ENCODE peak calls at places on chromosomes 13 and 19, in eight cellular contexts. One of them, this sample, is unnamed.

GRCh38 chr19:48992571-48993174 is 436 bp downstream of the GYS1 start:
- DNase-seq in CD4-positive, alpha-beta memory T cell: no peak
- DNase-seq in effector CD4-positive, alpha-beta T cell: peak
- DNase-seq in CD4-positive, alpha-beta T cell: no peak
- DNase-seq in stimulated activated CD4-positive, alpha-beta T cell treated with anti-CD3 and anti-CD28 coated beads, Interleukin-2, amount 100 ng/mL, for 24 hours: peak
- DNase-seq in T-helper 2 cell treated with Interferon-gamma antibody and Interleukin-4, amounts not matched to agents 5 μg/mL and 100 μg/mL, for 36 hours: no peak
- DNase-seq in activated CD4-positive, alpha-beta T cell treated with anti-CD3 and anti-CD28 coated beads, Interleukin-2, amount 10 ng/mL, durations not matched to agents 24 days and 14 days: no peak
- DNase-seq in glutamatergic neuron: no peak
- DNase-seq in this sample: no peak

GRCh38 chr13:110685305-110685704 is 20.6 kb downstream of the CARS2 start:
- DNase-seq in CD4-positive, alpha-beta memory T cell: no peak
- DNase-seq in effector CD4-positive, alpha-beta T cell: no peak
- DNase-seq in CD4-positive, alpha-beta T cell: no peak
- DNase-seq in stimulated activated CD4-positive, alpha-beta T cell treated with anti-CD3 and anti-CD28 coated beads, Interleukin-2, amount 100 ng/mL, for 24 hours: no peak
- DNase-seq in T-helper 2 cell treated with Interferon-gamma antibody and Interleukin-4, amounts not matched to agents 5 μg/mL and 100 μg/mL, for 36 hours: no peak
- DNase-seq in activated CD4-positive, alpha-beta T cell treated with anti-CD3 and anti-CD28 coated beads, Interleukin-2, amount 10 ng/mL, durations not matched to agents 24 days and 14 days: no peak
- DNase-seq in glutamatergic neuron: no peak
- DNase-seq in this sample: no peak

GRCh38 chr19:35291259-35291658 is 702 bp upstream of the MAG start:
- DNase-seq in CD4-positive, alpha-beta memory T cell: no peak
- DNase-seq in effector CD4-positive, alpha-beta T cell: no peak
- DNase-seq in CD4-positive, alpha-beta T cell: no peak
- DNase-seq in stimulated activated CD4-positive, alpha-beta T cell treated with anti-CD3 and anti-CD28 coated beads, Interleukin-2, amount 100 ng/mL, for 24 hours: no peak
- DNase-seq in T-helper 2 cell treated with Interferon-gamma antibody and Interleukin-4, amounts not matched to agents 5 μg/mL and 100 μg/mL, for 36 hours: no peak
- DNase-seq in activated CD4-positive, alpha-beta T cell treated with anti-CD3 and anti-CD28 coated beads, Interleukin-2, amount 10 ng/mL, durations not matched to agents 24 days and 14 days: no peak
- DNase-seq in glutamatergic neuron: no peak
- DNase-seq in this sample: no peak

GRCh38 chr19:19997656-19998268 is 41.5 kb downstream of the ZNF682 start:
- DNase-seq in CD4-positive, alpha-beta memory T cell: peak
- DNase-seq in effector CD4-positive, alpha-beta T cell: peak
- DNase-seq in CD4-positive, alpha-beta T cell: peak
- DNase-seq in stimulated activated CD4-positive, alpha-beta T cell treated with anti-CD3 and anti-CD28 coated beads, Interleukin-2, amount 100 ng/mL, for 24 hours: peak
- DNase-seq in T-helper 2 cell treated with Interferon-gamma antibody and Interleukin-4, amounts not matched to agents 5 μg/mL and 100 μg/mL, for 36 hours: no peak
- DNase-seq in activated CD4-positive, alpha-beta T cell treated with anti-CD3 and anti-CD28 coated beads, Interleukin-2, amount 10 ng/mL, durations not matched to agents 24 days and 14 days: peak
- DNase-seq in glutamatergic neuron: peak
- DNase-seq in this sample: peak

GRCh38 chr19:3494051-3494450 is 6.4 kb downstream of the DOHH start:
- DNase-seq in CD4-positive, alpha-beta memory T cell: no peak
- DNase-seq in effector CD4-positive, alpha-beta T cell: no peak
- DNase-seq in CD4-positive, alpha-beta T cell: no peak
- DNase-seq in stimulated activated CD4-positive, alpha-beta T cell treated with anti-CD3 and anti-CD28 coated beads, Interleukin-2, amount 100 ng/mL, for 24 hours: peak
- DNase-seq in T-helper 2 cell treated with Interferon-gamma antibody and Interleukin-4, amounts not matched to agents 5 μg/mL and 100 μg/mL, for 36 hours: peak
- DNase-seq in activated CD4-positive, alpha-beta T cell treated with anti-CD3 and anti-CD28 coated beads, Interleukin-2, amount 10 ng/mL, durations not matched to agents 24 days and 14 days: peak
- DNase-seq in glutamatergic neuron: peak
- DNase-seq in this sample: no peak

GRCh38 chr13:49110122-49110831 is 109.9 kb upstream of the MLNR start:
- DNase-seq in CD4-positive, alpha-beta memory T cell: peak
- DNase-seq in effector CD4-positive, alpha-beta T cell: peak
- DNase-seq in CD4-positive, alpha-beta T cell: peak
- DNase-seq in stimulated activated CD4-positive, alpha-beta T cell treated with anti-CD3 and anti-CD28 coated beads, Interleukin-2, amount 100 ng/mL, for 24 hours: peak
- DNase-seq in T-helper 2 cell treated with Interferon-gamma antibody and Interleukin-4, amounts not matched to agents 5 μg/mL and 100 μg/mL, for 36 hours: peak
- DNase-seq in activated CD4-positive, alpha-beta T cell treated with anti-CD3 and anti-CD28 coated beads, Interleukin-2, amount 10 ng/mL, durations not matched to agents 24 days and 14 days: peak
- DNase-seq in glutamatergic neuron: peak
- DNase-seq in this sample: peak

GRCh38 chr19:13723206-13723605 is 41.1 kb upstream of the MRI1 start:
- DNase-seq in CD4-positive, alpha-beta memory T cell: no peak
- DNase-seq in effector CD4-positive, alpha-beta T cell: no peak
- DNase-seq in CD4-positive, alpha-beta T cell: no peak
- DNase-seq in stimulated activated CD4-positive, alpha-beta T cell treated with anti-CD3 and anti-CD28 coated beads, Interleukin-2, amount 100 ng/mL, for 24 hours: no peak
- DNase-seq in T-helper 2 cell treated with Interferon-gamma antibody and Interleukin-4, amounts not matched to agents 5 μg/mL and 100 μg/mL, for 36 hours: no peak
- DNase-seq in activated CD4-positive, alpha-beta T cell treated with anti-CD3 and anti-CD28 coated beads, Interleukin-2, amount 10 ng/mL, durations not matched to agents 24 days and 14 days: no peak
- DNase-seq in glutamatergic neuron: no peak
- DNase-seq in this sample: no peak

GRCh38 chr13:94713556-94714182 is 1.3 kb upstream of the SOX21 start:
- DNase-seq in CD4-positive, alpha-beta memory T cell: no peak
- DNase-seq in effector CD4-positive, alpha-beta T cell: no peak
- DNase-seq in CD4-positive, alpha-beta T cell: no peak
- DNase-seq in stimulated activated CD4-positive, alpha-beta T cell treated with anti-CD3 and anti-CD28 coated beads, Interleukin-2, amount 100 ng/mL, for 24 hours: peak
- DNase-seq in T-helper 2 cell treated with Interferon-gamma antibody and Interleukin-4, amounts not matched to agents 5 μg/mL and 100 μg/mL, for 36 hours: no peak
- DNase-seq in activated CD4-positive, alpha-beta T cell treated with anti-CD3 and anti-CD28 coated beads, Interleukin-2, amount 10 ng/mL, durations not matched to agents 24 days and 14 days: no peak
- DNase-seq in glutamatergic neuron: peak
- DNase-seq in this sample: no peak

GRCh38 chr19:48940902-48941301 is 7.4 kb downstream of the DHDH start:
- DNase-seq in CD4-positive, alpha-beta memory T cell: no peak
- DNase-seq in effector CD4-positive, alpha-beta T cell: no peak
- DNase-seq in CD4-positive, alpha-beta T cell: no peak
- DNase-seq in stimulated activated CD4-positive, alpha-beta T cell treated with anti-CD3 and anti-CD28 coated beads, Interleukin-2, amount 100 ng/mL, for 24 hours: no peak
- DNase-seq in T-helper 2 cell treated with Interferon-gamma antibody and Interleukin-4, amounts not matched to agents 5 μg/mL and 100 μg/mL, for 36 hours: no peak
- DNase-seq in activated CD4-positive, alpha-beta T cell treated with anti-CD3 and anti-CD28 coated beads, Interleukin-2, amount 10 ng/mL, durations not matched to agents 24 days and 14 days: no peak
- DNase-seq in glutamatergic neuron: no peak
- DNase-seq in this sample: no peak

GRCh38 chr19:11345122-11345752 is 831 bp downstream of the TMEM205 start:
- DNase-seq in CD4-positive, alpha-beta memory T cell: no peak
- DNase-seq in effector CD4-positive, alpha-beta T cell: no peak
- DNase-seq in CD4-positive, alpha-beta T cell: no peak
- DNase-seq in stimulated activated CD4-positive, alpha-beta T cell treated with anti-CD3 and anti-CD28 coated beads, Interleukin-2, amount 100 ng/mL, for 24 hours: no peak
- DNase-seq in T-helper 2 cell treated with Interferon-gamma antibody and Interleukin-4, amounts not matched to agents 5 μg/mL and 100 μg/mL, for 36 hours: no peak
- DNase-seq in activated CD4-positive, alpha-beta T cell treated with anti-CD3 and anti-CD28 coated beads, Interleukin-2, amount 10 ng/mL, durations not matched to agents 24 days and 14 days: peak
- DNase-seq in glutamatergic neuron: no peak
- DNase-seq in this sample: no peak